ENCODE peak calls at places on chromosomes 11 and 22, in six cellular contexts. S is WERI-Rb-1; G is naive thymus-derived CD8-positive, alpha-beta T cell; C is effector CD4-positive, alpha-beta T cell; X is stimulated activated CD4-positive, alpha-beta T cell treated with anti-CD3 and anti-CD28 coated beads, Interleukin-4, amount 100 ng/mL, for 48 hours; D is brain microvascular endothelial cell. A is an unnamed sample.

GRCh38 chr11:103110406-103110805 is 1.2 kb downstream of the DYNC2H1 start:
- DNase-seq in S (no peak), G (no peak), C (no peak), X (no peak), D (peak), A (no peak)

GRCh38 chr11:16280256-16280682 is 76.1 kb downstream of the SOX6 start:
- DNase-seq in S (no peak), G (no peak), C (no peak), X (no peak), D (no peak), A (peak)

GRCh38 chr22:44520695-44521094 is 22.7 kb upstream of the RTL6 start:
- DNase-seq in S (no peak), G (no peak), C (no peak), X (no peak), D (no peak), A (no peak)

GRCh38 chr11:119473901-119474681 is 51.1 kb upstream of the THY1 start:
- DNase-seq in S (no peak), G (no peak), C (no peak), X (no peak), D (no peak), A (no peak)

GRCh38 chr22:44924098-44924497 is 85.7 kb downstream of the PHF21B start:
- DNase-seq in S (no peak), G (no peak), C (no peak), X (no peak), D (no peak), A (no peak)

GRCh38 chr22:21074092-21074715 is 28.5 kb downstream of the LRRC74B start:
- DNase-seq in S (no peak), G (no peak), C (no peak), X (no peak), D (peak), A (no peak)

GRCh38 chr11:29184939-29185890 is 831.6 kb downstream of the KCNA4 start:
- DNase-seq in S (peak), G (no peak), C (no peak), X (no peak), D (peak), A (no peak)

GRCh38 chr11:36091256-36091811 is 147.5 kb downstream of the LDLRAD3 start:
- DNase-seq in S (no peak), G (no peak), C (no peak), X (no peak), D (peak), A (no peak)

GRCh38 chr11:57800444-57801184 is 39.0 kb downstream of the CTNND1 start:
- DNase-seq in S (peak), G (no peak), C (no peak), X (no peak), D (peak), A (peak)

GRCh38 chr11:120900642-120901041 is 123.3 kb upstream of the TBCEL start:
- DNase-seq in S (no peak), G (no peak), C (no peak), X (no peak), D (peak), A (no peak)

GRCh38 chr11:5297671-5298070 is 4.1 kb downstream of the OR51B4 start:
- DNase-seq in S (no peak), G (no peak), C (no peak), X (no peak), D (peak), A (no peak)

GRCh38 chr11:86459682-86460460 is 85.2 kb downstream of the CCDC81 start:
- DNase-seq in S (no peak), G (no peak), C (no peak), X (no peak), D (peak), A (peak)

GRCh38 chr22:38953577-38954413 is 3.6 kb upstream of the APOBEC3A start:
- DNase-seq in S (no peak), G (no peak), C (no peak), X (peak), D (no peak), A (no peak)

GRCh38 chr11:118082880-118083543 is 3.8 kb downstream of the SMIM35 start:
- DNase-seq in S (no peak), G (no peak), C (no peak), X (no peak), D (no peak), A (no peak)

GRCh38 chr22:36644333-36644757 is 59.2 kb downstream of the CACNG2 start:
- DNase-seq in S (no peak), G (peak), C (no peak), X (peak), D (peak), A (no peak)

GRCh38 chr22:44661659-44662569 is 40.1 kb upstream of the PRR5 start:
- DNase-seq in S (no peak), G (no peak), C (no peak), X (no peak), D (no peak), A (no peak)

GRCh38 chr22:49882519-49883293 is 29.1 kb downstream of the ZBED4 start:
- DNase-seq in S (no peak), G (no peak), C (no peak), X (no peak), D (peak), A (no peak)

GRCh38 chr11:78010755-78011154 is 12.3 kb downstream of the KCTD14 start:
- DNase-seq in S (no peak), G (no peak), C (no peak), X (no peak), D (no peak), A (no peak)

GRCh38 chr11:69298778-69299461 is 5.0 kb downstream of the MYEOV start:
- DNase-seq in S (no peak), G (no peak), C (no peak), X (no peak), D (no peak), A (no peak)

GRCh38 chr22:50531546-50532352 is 1.9 kb upstream of the TYMP start:
- DNase-seq in S (peak), G (peak), C (peak), X (peak), D (peak), A (no peak)

GRCh38 chr22:30823015-30823370 is 128.3 kb downstream of the OSBP2 start:
- DNase-seq in S (no peak), G (no peak), C (no peak), X (no peak), D (peak), A (no peak)

GRCh38 chr11:117945047-117945820 is 16.0 kb upstream of the TMPRSS13 start:
- DNase-seq in S (no peak), G (no peak), C (no peak), X (no peak), D (no peak), A (no peak)

GRCh38 chr11:1152316-1153104 is 5.2 kb upstream of the MUC5AC start:
- DNase-seq in S (no peak), G (no peak), C (no peak), X (peak), D (peak), A (no peak)

GRCh38 chr11:14702760-14703159 is 59.2 kb downstream of the PDE3B start:
- DNase-seq in S (no peak), G (no peak), C (no peak), X (no peak), D (no peak), A (no peak)

GRCh38 chr11:34327804-34328631 is 29.8 kb downstream of the ABTB2 start:
- DNase-seq in S (peak), G (no peak), C (no peak), X (no peak), D (no peak), A (peak)

GRCh38 chr11:130001491-130002351 is 914 bp downstream of the PRDM10 start:
- DNase-seq in S (peak), G (peak), C (peak), X (peak), D (peak), A (no peak)

GRCh38 chr11:75836422-75836821 is 21.4 kb downstream of the UVRAG start:
- DNase-seq in S (no peak), G (no peak), C (no peak), X (no peak), D (no peak), A (no peak)

GRCh38 chr11:18394928-18395734 is 768 bp downstream of the LDHA start:
- DNase-seq in S (peak), G (no peak), C (no peak), X (no peak), D (peak), A (no peak)

GRCh38 chr11:108859510-108859909 is 194.6 kb downstream of the DDX10 start:
- DNase-seq in S (no peak), G (no peak), C (no peak), X (no peak), D (no peak), A (no peak)

GRCh38 chr11:82811369-82811768 is 77.7 kb upstream of the FAM181B start:
- DNase-seq in S (peak), G (no peak), C (no peak), X (no peak), D (no peak), A (no peak)

GRCh38 chr11:64916040-64916847 is 765 bp downstream of the ATG2A start:
- DNase-seq in S (no peak), G (peak), C (peak), X (peak), D (no peak), A (no peak)

GRCh38 chr11:92841719-92842118 is 127.7 kb upstream of the MTNR1B start:
- DNase-seq in S (no peak), G (no peak), C (no peak), X (no peak), D (peak), A (no peak)

GRCh38 chr11:35602160-35602793 is 16.0 kb upstream of the FJX1 start:
- DNase-seq in S (no peak), G (no peak), C (no peak), X (no peak), D (no peak), A (no peak)

GRCh38 chr22:27879923-27880322 is 39.1 kb downstream of the PITPNB start:
- DNase-seq in S (no peak), G (no peak), C (no peak), X (no peak), D (peak), A (no peak)

GRCh38 chr11:65574963-65575567 is 788 bp upstream of the EHBP1L1 start:
- DNase-seq in S (no peak), G (no peak), C (no peak), X (no peak), D (no peak), A (no peak)

GRCh38 chr11:48093795-48094642 is 113.7 kb downstream of the PTPRJ start:
- DNase-seq in S (peak), G (no peak), C (no peak), X (no peak), D (no peak), A (peak)

GRCh38 chr22:48050836-48051235 is 1288.4 kb downstream of the TBC1D22A start:
- DNase-seq in S (no peak), G (no peak), C (no peak), X (no peak), D (no peak), A (no peak)

GRCh38 chr22:43827926-43828710 is 16.0 kb upstream of the EFCAB6 start:
- DNase-seq in S (peak), G (no peak), C (no peak), X (no peak), D (no peak), A (no peak)

GRCh38 chr11:60915250-60915914 is 1.4 kb downstream of the TMEM109 start:
- DNase-seq in S (no peak), G (peak), C (peak), X (peak), D (peak), A (peak)